ENCODE peak calls at places on chromosomes 5 and 9, in ten cellular contexts. D, C, O, Y, A, G, L, F, E and Z are unnamed samples.
A peak's percentile ranks its signal among the peaks of the same experiment; 100 is the strongest.

GRCh38 chr5:134177197-134178171 is 734 bp upstream of the SKP1 start:
- DNase-seq in D (peak; percentile 24), C (peak; percentile 78), O (peak; percentile 88), Y (peak; percentile 64), A (no peak), G (no peak), L (no peak), F (peak; percentile 82), E (peak; percentile 48), Z (peak; percentile 90)

GRCh38 chr5:54148062-54148461 is 162.3 kb downstream of the ARL15 start:
- DNase-seq in D (no peak), C (no peak), O (no peak), Y (no peak), A (no peak), G (no peak), L (no peak), F (peak; percentile 54), E (no peak), Z (no peak)

GRCh38 chr5:76204713-76205112 is 121.5 kb downstream of the SV2C start:
- DNase-seq in D (no peak), C (no peak), O (no peak), Y (no peak), A (no peak), G (no peak), L (no peak), F (peak; percentile 14), E (no peak), Z (peak; percentile 86)

GRCh38 chr5:146223179-146223578 is 19.8 kb downstream of the RBM27 start:
- DNase-seq in D (no peak), C (no peak), O (no peak), Y (no peak), A (no peak), G (no peak), L (no peak), F (no peak), E (no peak), Z (no peak)

GRCh38 chr5:42015681-42016080 is 90.6 kb downstream of the FBXO4 start:
- DNase-seq in D (no peak), C (no peak), O (no peak), Y (no peak), A (no peak), G (no peak), L (no peak), F (peak; percentile 46), E (no peak), Z (no peak)

GRCh38 chr5:59218424-59219045 is 635.7 kb downstream of the RAB3C start:
- DNase-seq in D (no peak), C (no peak), O (no peak), Y (peak; percentile 14), A (no peak), G (no peak), L (no peak), F (peak; percentile 23), E (no peak), Z (no peak)

GRCh38 chr9:74555015-74555414 is 57.9 kb downstream of the RORB start:
- DNase-seq in D (no peak), C (no peak), O (no peak), Y (no peak), A (no peak), G (no peak), L (no peak), F (no peak), E (no peak), Z (no peak)

GRCh38 chr5:37774912-37775483 is 64.8 kb downstream of the GDNF start:
- DNase-seq in D (no peak), C (no peak), O (peak; percentile 24), Y (peak; percentile 47), A (no peak), G (no peak), L (no peak), F (peak; percentile 28), E (no peak), Z (peak; percentile 82)

GRCh38 chr5:6717687-6718086 is 4.5 kb downstream of the TENT4A start:
- DNase-seq in D (no peak), C (peak; percentile 38), O (no peak), Y (no peak), A (no peak), G (peak; percentile 54), L (no peak), F (no peak), E (no peak), Z (no peak)

GRCh38 chr5:6717247-6717646 is 4.0 kb downstream of the TENT4A start:
- DNase-seq in D (no peak), C (peak; percentile 13), O (no peak), Y (no peak), A (no peak), G (peak; percentile 68), L (no peak), F (no peak), E (no peak), Z (no peak)

GRCh38 chr5:6715758-6716633 is 2.8 kb downstream of the TENT4A start:
- DNase-seq in D (no peak), C (peak; percentile 38), O (no peak), Y (peak; percentile 58), A (no peak), G (peak; percentile 67), L (no peak), F (no peak), E (no peak), Z (no peak)

GRCh38 chr5:6715271-6715670 is 2.0 kb downstream of the TENT4A start:
- DNase-seq in D (no peak), C (no peak), O (no peak), Y (no peak), A (no peak), G (no peak), L (no peak), F (no peak), E (no peak), Z (no peak)

GRCh38 chr5:6716634-6717149 is 3.5 kb downstream of the TENT4A start:
- DNase-seq in D (no peak), C (peak; percentile 23), O (no peak), Y (no peak), A (no peak), G (no peak), L (no peak), F (no peak), E (no peak), Z (no peak)
- H3K4me3 ChIP-seq in D (no peak overlapping the region), C (no peak overlapping the region), O (no peak overlapping the region), Y (peak overlapping the region; percentile 68), A (peak overlapping the region; percentile 73), G (peak overlapping the region; percentile 90), L (peak overlapping the region; percentile 87), F (peak overlapping the region; percentile 81), E (peak overlapping the region; percentile 78), Z (peak overlapping the region; percentile 90)

DNA sequence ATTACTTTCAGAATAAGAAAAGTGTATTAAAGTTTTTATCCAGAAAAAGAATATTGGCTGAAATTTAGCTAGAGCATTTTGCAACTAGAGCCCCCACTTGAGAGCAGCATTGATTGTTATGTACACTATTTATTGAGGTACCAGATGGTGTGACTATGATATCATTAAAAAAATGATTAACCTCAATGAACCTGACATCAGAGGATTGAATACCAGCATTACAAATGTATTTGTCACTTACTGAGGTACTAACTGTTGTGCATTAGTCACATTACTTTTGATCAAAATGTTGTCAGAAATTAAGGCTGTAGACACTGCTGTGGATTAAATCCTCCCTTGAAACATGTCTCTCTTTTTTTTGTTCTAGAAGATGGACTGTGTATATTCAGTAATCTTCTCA is 127.8 kb upstream of the DHFR start:
- DNase-seq in D (no peak), C (no peak), O (no peak), Y (no peak), A (no peak), G (no peak), L (no peak), F (peak; percentile 5), E (no peak), Z (no peak)
- H3K27ac ChIP-seq in D (no peak overlapping the region), C (no peak overlapping the region), O (no peak overlapping the region), Y (no peak overlapping the region), A (no peak overlapping the region), G (no peak overlapping the region), L (no peak overlapping the region), F (no peak overlapping the region), E (no peak overlapping the region), Z (no peak overlapping the region)

DNA sequence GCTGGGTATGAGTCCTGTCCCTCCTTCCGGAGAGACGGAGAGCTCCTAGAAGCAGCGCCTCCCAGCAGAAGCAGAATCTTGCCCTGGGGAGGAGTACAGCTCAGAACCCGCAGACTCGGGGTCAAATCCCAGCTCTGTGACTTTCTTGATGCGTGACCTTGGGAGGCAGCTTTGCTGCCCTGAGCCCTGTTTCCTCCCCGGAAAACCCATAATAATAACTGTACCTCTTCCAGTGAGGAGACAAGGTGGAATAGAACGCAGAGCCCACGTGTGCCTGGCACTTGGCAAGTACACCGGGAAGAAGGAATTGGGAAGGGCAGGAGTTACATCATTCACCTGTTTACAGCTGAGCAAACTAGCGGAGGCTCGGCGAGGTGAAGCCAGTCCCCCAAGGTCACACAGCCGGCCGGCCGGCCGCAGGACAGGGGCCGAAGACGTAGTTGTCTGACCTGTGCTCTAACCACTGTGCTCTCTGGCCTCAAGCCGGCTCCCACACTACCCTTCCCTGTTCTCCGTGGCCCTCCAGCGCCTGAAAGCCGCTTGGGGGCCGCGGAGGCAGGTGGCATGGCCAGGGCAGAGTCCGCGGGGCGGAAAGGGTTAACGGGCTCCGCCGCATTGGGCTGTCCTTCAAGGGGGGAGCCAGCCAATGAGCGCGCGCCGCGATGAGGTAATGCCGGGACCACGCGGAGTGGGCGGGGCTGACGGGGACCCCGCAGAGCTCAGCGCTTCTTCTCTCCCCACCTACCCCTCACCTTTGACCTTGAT is 125.3 kb downstream of the C9orf50 start:
- DNase-seq in D (peak; percentile 97), C (peak; percentile 89), O (peak; percentile 95), Y (peak; percentile 78), A (peak; percentile 95), G (peak; percentile 94), L (peak; percentile 97), F (peak; percentile 90), E (peak; percentile 64), Z (peak; percentile 98)
- H3K4me3 ChIP-seq in D (peak overlapping the region; percentile 49), C (peak overlapping the region; percentile 28), O (peak overlapping the region; percentile 47), Y (peak overlapping the region; percentile 71), A (peak overlapping the region; percentile 72), G (peak overlapping the region; percentile 90), L (peak overlapping the region; percentile 72), F (peak overlapping the region; percentile 85), E (peak overlapping the region; percentile 76), Z (peak overlapping the region; percentile 78)

GRCh38 chr5:142323480-142324376 is 1.1 kb downstream of the SPRY4 start:
- DNase-seq in D (peak; percentile 37), C (no peak), O (peak; percentile 61), Y (no peak), A (no peak), G (peak; percentile 82), L (peak; percentile 29), F (peak; percentile 66), E (no peak), Z (peak; percentile 49)

GRCh38 chr5:142322747-142323479 is 1.9 kb downstream of the SPRY4 start:
- DNase-seq in D (no peak), C (no peak), O (peak; percentile 25), Y (no peak), A (no peak), G (peak; percentile 83), L (peak; percentile 44), F (peak; percentile 66), E (no peak), Z (peak; percentile 53)

GRCh38 chr5:142325677-142326479 is 1.1 kb upstream of the SPRY4 start:
- DNase-seq in D (peak; percentile 57), C (peak; percentile 95), O (peak; percentile 84), Y (no peak), A (no peak), G (no peak), L (peak; percentile 72), F (peak; percentile 81), E (no peak), Z (peak; percentile 96)

GRCh38 chr5:142324871-142325676 is at the start of gene SPRY4:
- DNase-seq in D (peak; percentile 95), C (peak; percentile 98), O (peak; percentile 97), Y (peak; percentile 93), A (peak; percentile 82), G (peak; percentile 96), L (peak; percentile 92), F (peak; percentile 98), E (peak; percentile 97), Z (peak; percentile 99)

DNA sequence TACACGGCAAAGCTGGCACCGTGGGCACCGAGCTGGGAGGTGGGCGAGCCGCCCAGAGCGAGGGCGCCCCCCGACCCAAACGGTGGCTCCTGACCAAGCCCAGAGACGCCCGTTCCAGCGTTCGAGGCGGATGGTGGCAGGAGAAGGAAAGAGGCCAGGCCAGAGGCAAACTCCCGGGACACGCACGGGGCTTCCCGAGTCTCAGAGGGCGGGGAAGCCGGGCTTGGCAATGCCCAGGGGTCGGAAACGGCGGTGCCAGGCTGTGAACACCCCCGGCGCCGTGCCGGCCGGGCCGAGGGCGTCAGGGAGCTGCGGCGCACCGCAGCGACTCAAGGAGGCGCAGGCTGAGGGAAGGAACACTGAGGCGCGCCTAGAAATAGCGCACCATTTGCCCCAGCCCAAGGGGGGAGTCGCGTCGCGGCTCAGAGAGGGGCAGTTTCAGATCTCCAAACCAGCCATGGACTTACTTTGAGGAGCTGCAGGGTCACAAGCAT is 397 bp downstream of the SPRY4 start:
- DNase-seq in D (peak; percentile 45), C (no peak), O (no peak), Y (no peak), A (no peak), G (peak; percentile 85), L (peak; percentile 22), F (peak; percentile 86), E (no peak), Z (no peak)
- H3K27ac ChIP-seq in D (peak overlapping the region; percentile 92), C (peak overlapping the region; percentile 94), O (no peak overlapping the region), Y (peak overlapping the region; percentile 48), A (no peak overlapping the region), G (peak overlapping the region; percentile 99), L (peak overlapping the region; percentile 98), F (peak overlapping the region; percentile 91), E (peak overlapping the region; percentile 88), Z (peak overlapping the region; percentile 81)